ENCODE peak calls at places on chromosomes 6 and 20, in ten cellular contexts. One of them, this sample, is unnamed.
A peak's percentile ranks its signal among the peaks of the same experiment; 100 is the strongest.

GRCh38 chr6:143037470-143037869 is 23.2 kb upstream of the AIG1 start:
- DNase-seq in NT2/D1: no peak
- DNase-seq in prostate gland: no peak
- DNase-seq in aorta: no peak
- DNase-seq in uterus: no peak
- DNase-seq in psoas muscle: no peak
- DNase-seq in OCI-LY7: no peak
- DNase-seq in suprapubic skin: no peak
- DNase-seq in heart left ventricle: no peak
- DNase-seq in left ventricle myocardium inferior: no peak
- DNase-seq in this sample: peak; percentile 15

GRCh38 chr6:158402184-158402583 is 89.9 kb downstream of the TULP4 start:
- DNase-seq in NT2/D1: no peak
- DNase-seq in prostate gland: no peak
- DNase-seq in aorta: no peak
- DNase-seq in uterus: no peak
- DNase-seq in psoas muscle: no peak
- DNase-seq in OCI-LY7: no peak
- DNase-seq in suprapubic skin: no peak
- DNase-seq in heart left ventricle: no peak
- DNase-seq in left ventricle myocardium inferior: no peak
- DNase-seq in this sample: no peak

GRCh38 chr6:131678401-131678800 is 22.8 kb downstream of the OR2A4 start:
- DNase-seq in NT2/D1: peak; percentile 16
- DNase-seq in prostate gland: no peak
- DNase-seq in aorta: no peak
- DNase-seq in uterus: no peak
- DNase-seq in psoas muscle: no peak
- DNase-seq in OCI-LY7: no peak
- DNase-seq in suprapubic skin: no peak
- DNase-seq in heart left ventricle: no peak
- DNase-seq in left ventricle myocardium inferior: no peak
- DNase-seq in this sample: peak; percentile 93

GRCh38 chr20:47677314-47678129 is 107.8 kb downstream of the SULF2 start:
- DNase-seq in NT2/D1: peak; percentile 61
- DNase-seq in prostate gland: peak; percentile 46
- DNase-seq in aorta: no peak
- DNase-seq in uterus: peak; percentile 59
- DNase-seq in psoas muscle: no peak
- DNase-seq in OCI-LY7: peak; percentile 72
- DNase-seq in suprapubic skin: no peak
- DNase-seq in heart left ventricle: no peak
- DNase-seq in left ventricle myocardium inferior: peak; percentile 38
- DNase-seq in this sample: peak; percentile 50

GRCh38 chr20:59810376-59811187 is 122.9 kb downstream of the SYCP2 start:
- DNase-seq in NT2/D1: peak; percentile 68
- DNase-seq in prostate gland: no peak
- DNase-seq in aorta: no peak
- DNase-seq in uterus: peak; percentile 6
- DNase-seq in psoas muscle: no peak
- DNase-seq in OCI-LY7: no peak
- DNase-seq in suprapubic skin: peak; percentile 27
- DNase-seq in heart left ventricle: no peak
- DNase-seq in left ventricle myocardium inferior: no peak
- DNase-seq in this sample: peak; percentile 2

GRCh38 chr20:38171301-38172010 is 6.4 kb upstream of the TGM2 start:
- DNase-seq in NT2/D1: no peak
- DNase-seq in prostate gland: no peak
- DNase-seq in aorta: peak; percentile 64
- DNase-seq in uterus: no peak
- DNase-seq in psoas muscle: no peak
- DNase-seq in OCI-LY7: no peak
- DNase-seq in suprapubic skin: no peak
- DNase-seq in heart left ventricle: no peak
- DNase-seq in left ventricle myocardium inferior: no peak
- DNase-seq in this sample: no peak

GRCh38 chr6:30744054-30744805 is at the start of gene IER3:
- DNase-seq in NT2/D1: no peak
- DNase-seq in prostate gland: peak; percentile 92
- DNase-seq in aorta: peak; percentile 94
- DNase-seq in uterus: peak; percentile 88
- DNase-seq in psoas muscle: peak; percentile 82
- DNase-seq in OCI-LY7: peak; percentile 67
- DNase-seq in suprapubic skin: peak; percentile 93
- DNase-seq in heart left ventricle: peak; percentile 90
- DNase-seq in left ventricle myocardium inferior: peak; percentile 84
- DNase-seq in this sample: peak; percentile 89

GRCh38 chr6:153024401-153025017 is 22.0 kb upstream of the MTRF1L start:
- DNase-seq in NT2/D1: no peak
- DNase-seq in prostate gland: peak; percentile 42
- DNase-seq in aorta: no peak
- DNase-seq in uterus: peak; percentile 30
- DNase-seq in psoas muscle: no peak
- DNase-seq in OCI-LY7: peak; percentile 78
- DNase-seq in suprapubic skin: no peak
- DNase-seq in heart left ventricle: no peak
- DNase-seq in left ventricle myocardium inferior: no peak
- DNase-seq in this sample: peak; percentile 51

GRCh38 chr6:94769197-94769596 is 808.1 kb upstream of the MANEA start:
- DNase-seq in NT2/D1: peak; percentile 9
- DNase-seq in prostate gland: no peak
- DNase-seq in aorta: no peak
- DNase-seq in uterus: no peak
- DNase-seq in psoas muscle: no peak
- DNase-seq in OCI-LY7: no peak
- DNase-seq in suprapubic skin: no peak
- DNase-seq in heart left ventricle: no peak
- DNase-seq in left ventricle myocardium inferior: no peak
- DNase-seq in this sample: no peak

GRCh38 chr6:151060096-151060741 is 179.5 kb upstream of the AKAP12 start:
- DNase-seq in NT2/D1: no peak
- DNase-seq in prostate gland: no peak
- DNase-seq in aorta: no peak
- DNase-seq in uterus: peak; percentile 53
- DNase-seq in psoas muscle: no peak
- DNase-seq in OCI-LY7: no peak
- DNase-seq in suprapubic skin: no peak
- DNase-seq in heart left ventricle: no peak
- DNase-seq in left ventricle myocardium inferior: no peak
- DNase-seq in this sample: no peak

GRCh38 chr20:32582659-32583580 is 2.2 kb downstream of the NOL4L start:
- DNase-seq in NT2/D1: no peak
- DNase-seq in prostate gland: no peak
- DNase-seq in aorta: no peak
- DNase-seq in uterus: no peak
- DNase-seq in psoas muscle: no peak
- DNase-seq in OCI-LY7: peak; percentile 44
- DNase-seq in suprapubic skin: no peak
- DNase-seq in heart left ventricle: peak; percentile 53
- DNase-seq in left ventricle myocardium inferior: peak; percentile 25
- DNase-seq in this sample: peak; percentile 70

GRCh38 chr6:89939144-89939543 is 44.9 kb downstream of the GJA10 start:
- DNase-seq in NT2/D1: no peak
- DNase-seq in prostate gland: no peak
- DNase-seq in aorta: no peak
- DNase-seq in uterus: no peak
- DNase-seq in psoas muscle: no peak
- DNase-seq in OCI-LY7: no peak
- DNase-seq in suprapubic skin: no peak
- DNase-seq in heart left ventricle: no peak
- DNase-seq in left ventricle myocardium inferior: no peak
- DNase-seq in this sample: no peak

GRCh38 chr20:35049776-35050352 is 42.7 kb downstream of the TRPC4AP start:
- DNase-seq in NT2/D1: no peak
- DNase-seq in prostate gland: peak; percentile 6
- DNase-seq in aorta: no peak
- DNase-seq in uterus: no peak
- DNase-seq in psoas muscle: no peak
- DNase-seq in OCI-LY7: no peak
- DNase-seq in suprapubic skin: no peak
- DNase-seq in heart left ventricle: no peak
- DNase-seq in left ventricle myocardium inferior: no peak
- DNase-seq in this sample: no peak

GRCh38 chr20:52346797-52347196 is 155.2 kb upstream of the ZFP64 start:
- DNase-seq in NT2/D1: no peak
- DNase-seq in prostate gland: no peak
- DNase-seq in aorta: no peak
- DNase-seq in uterus: no peak
- DNase-seq in psoas muscle: no peak
- DNase-seq in OCI-LY7: no peak
- DNase-seq in suprapubic skin: no peak
- DNase-seq in heart left ventricle: no peak
- DNase-seq in left ventricle myocardium inferior: no peak
- DNase-seq in this sample: no peak
- H3K36me3 ChIP-seq in NT2/D1: no peaks in the 10 kb centered on the region
- H3K36me3 ChIP-seq in prostate gland: no peaks in the 10 kb centered on the region
- H3K36me3 ChIP-seq in aorta: no peaks in the 10 kb centered on the region
- H3K36me3 ChIP-seq in uterus: no peaks in the 10 kb centered on the region
- H3K36me3 ChIP-seq in psoas muscle: no peaks in the 10 kb centered on the region
- H3K36me3 ChIP-seq in OCI-LY7: no peaks in the 10 kb centered on the region
- H3K36me3 ChIP-seq in suprapubic skin: no peaks in the 10 kb centered on the region
- H3K36me3 ChIP-seq in heart left ventricle: no peaks in the 10 kb centered on the region
- H3K36me3 ChIP-seq in left ventricle myocardium inferior: no peaks in the 10 kb centered on the region
- H3K36me3 ChIP-seq in this sample: no peaks in the 10 kb centered on the region

GRCh38 chr20:878511-879307 is 37.4 kb downstream of the ANGPT4 start:
- DNase-seq in NT2/D1: peak; percentile 23
- DNase-seq in prostate gland: no peak
- DNase-seq in aorta: no peak
- DNase-seq in uterus: no peak
- DNase-seq in psoas muscle: no peak
- DNase-seq in OCI-LY7: peak; percentile 44
- DNase-seq in suprapubic skin: no peak
- DNase-seq in heart left ventricle: no peak
- DNase-seq in left ventricle myocardium inferior: no peak
- DNase-seq in this sample: peak; percentile 78
- H3K4me1 ChIP-seq in NT2/D1: no peaks in the 10 kb centered on the region
- H3K4me1 ChIP-seq in prostate gland: no peaks in the 10 kb centered on the region
- H3K4me1 ChIP-seq in aorta: no peaks in the 10 kb centered on the region
- H3K4me1 ChIP-seq in uterus: no peaks in the 10 kb centered on the region
- H3K4me1 ChIP-seq in psoas muscle: no peaks in the 10 kb centered on the region
- H3K4me1 ChIP-seq in OCI-LY7: no peaks in the 10 kb centered on the region
- H3K4me1 ChIP-seq in suprapubic skin: peaks cover 4% of the 10 kb centered on the region
- H3K4me1 ChIP-seq in heart left ventricle: no peaks in the 10 kb centered on the region
- H3K4me1 ChIP-seq in left ventricle myocardium inferior: no peaks in the 10 kb centered on the region
- H3K4me1 ChIP-seq in this sample: no peaks in the 10 kb centered on the region

DNA sequence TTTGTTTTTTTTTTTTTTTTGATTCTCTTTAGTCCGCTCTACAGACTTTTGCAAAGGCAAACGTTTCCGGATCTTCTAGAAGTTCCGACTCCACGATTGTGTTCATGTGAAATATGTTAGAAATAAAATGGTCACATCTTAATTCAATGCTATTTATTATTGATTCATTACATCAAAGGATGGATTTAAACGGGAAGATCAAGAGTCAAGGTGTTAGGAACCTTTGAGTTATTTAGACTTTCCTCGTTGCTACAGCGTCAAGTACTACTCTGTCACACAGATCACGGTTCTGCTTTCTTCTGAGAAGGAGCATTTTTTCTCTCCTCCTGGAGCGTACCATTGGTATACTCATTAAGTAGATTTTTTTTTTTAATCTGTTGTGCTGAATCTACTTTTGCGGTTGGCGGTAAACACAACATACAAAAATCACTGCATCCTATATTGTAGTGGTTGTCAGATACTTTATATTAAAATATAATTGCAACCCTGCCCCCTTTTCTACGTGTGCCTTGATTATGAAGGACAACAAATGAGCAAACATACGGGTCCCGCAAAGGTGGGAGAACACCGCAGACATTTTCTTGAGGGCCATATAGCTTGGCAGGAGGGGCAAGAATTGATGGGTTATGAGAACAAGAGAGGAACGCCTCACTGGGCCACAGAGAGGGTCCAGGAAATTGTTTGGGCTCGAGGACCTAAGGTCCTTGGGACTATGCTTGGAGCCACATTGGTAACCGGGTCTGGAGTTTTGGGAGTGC is 17.5 kb downstream of the HMGN4 start:
- DNase-seq in NT2/D1: no peak
- DNase-seq in prostate gland: no peak
- DNase-seq in aorta: no peak
- DNase-seq in uterus: no peak
- DNase-seq in psoas muscle: no peak
- DNase-seq in OCI-LY7: peak; percentile 82
- DNase-seq in suprapubic skin: no peak
- DNase-seq in heart left ventricle: no peak
- DNase-seq in left ventricle myocardium inferior: no peak
- DNase-seq in this sample: peak; percentile 57
- H3K4me3 ChIP-seq in NT2/D1: peak overlapping the region; percentile 43
- H3K4me3 ChIP-seq in prostate gland: no peak overlapping the region
- H3K4me3 ChIP-seq in aorta: no peak overlapping the region
- H3K4me3 ChIP-seq in uterus: peak overlapping the region; percentile 52
- H3K4me3 ChIP-seq in psoas muscle: peak overlapping the region; percentile 67
- H3K4me3 ChIP-seq in OCI-LY7: peak overlapping the region; percentile 80
- H3K4me3 ChIP-seq in suprapubic skin: peak overlapping the region; percentile 41
- H3K4me3 ChIP-seq in heart left ventricle: peak overlapping the region; percentile 63
- H3K4me3 ChIP-seq in left ventricle myocardium inferior: peak overlapping the region; percentile 72
- H3K4me3 ChIP-seq in this sample: peak overlapping the region; percentile 40

GRCh38 chr6:22025468-22026159 is 271.2 kb downstream of the PRL start:
- DNase-seq in NT2/D1: peak; percentile 88
- DNase-seq in prostate gland: no peak
- DNase-seq in aorta: no peak
- DNase-seq in uterus: peak; percentile 60
- DNase-seq in psoas muscle: no peak
- DNase-seq in OCI-LY7: peak; percentile 40
- DNase-seq in suprapubic skin: no peak
- DNase-seq in heart left ventricle: no peak
- DNase-seq in left ventricle myocardium inferior: no peak
- DNase-seq in this sample: peak; percentile 59
- H3K36me3 ChIP-seq in NT2/D1: no peaks in the 10 kb centered on the region
- H3K36me3 ChIP-seq in prostate gland: no peaks in the 10 kb centered on the region
- H3K36me3 ChIP-seq in aorta: no peaks in the 10 kb centered on the region
- H3K36me3 ChIP-seq in uterus: no peaks in the 10 kb centered on the region
- H3K36me3 ChIP-seq in psoas muscle: no peaks in the 10 kb centered on the region
- H3K36me3 ChIP-seq in OCI-LY7: no peaks in the 10 kb centered on the region
- H3K36me3 ChIP-seq in suprapubic skin: no peaks in the 10 kb centered on the region
- H3K36me3 ChIP-seq in heart left ventricle: no peaks in the 10 kb centered on the region
- H3K36me3 ChIP-seq in left ventricle myocardium inferior: no peaks in the 10 kb centered on the region
- H3K36me3 ChIP-seq in this sample: no peaks in the 10 kb centered on the region

GRCh38 chr6:43806758-43807227 is 36.8 kb downstream of the VEGFA start:
- DNase-seq in NT2/D1: no peak
- DNase-seq in prostate gland: no peak
- DNase-seq in aorta: no peak
- DNase-seq in uterus: no peak
- DNase-seq in psoas muscle: no peak
- DNase-seq in OCI-LY7: no peak
- DNase-seq in suprapubic skin: no peak
- DNase-seq in heart left ventricle: no peak
- DNase-seq in left ventricle myocardium inferior: no peak
- DNase-seq in this sample: no peak
- H3K4me1 ChIP-seq in NT2/D1: peaks cover 10% of the 10 kb centered on the region
- H3K4me1 ChIP-seq in prostate gland: no peaks in the 10 kb centered on the region
- H3K4me1 ChIP-seq in aorta: no peaks in the 10 kb centered on the region
- H3K4me1 ChIP-seq in uterus: no peaks in the 10 kb centered on the region
- H3K4me1 ChIP-seq in psoas muscle: peaks cover 36% of the 10 kb centered on the region
- H3K4me1 ChIP-seq in OCI-LY7: peaks cover 4% of the 10 kb centered on the region
- H3K4me1 ChIP-seq in suprapubic skin: peaks cover 15% of the 10 kb centered on the region
- H3K4me1 ChIP-seq in heart left ventricle: no peaks in the 10 kb centered on the region
- H3K4me1 ChIP-seq in left ventricle myocardium inferior: peaks cover 2% of the 10 kb centered on the region
- H3K4me1 ChIP-seq in this sample: no peaks in the 10 kb centered on the region

DNA sequence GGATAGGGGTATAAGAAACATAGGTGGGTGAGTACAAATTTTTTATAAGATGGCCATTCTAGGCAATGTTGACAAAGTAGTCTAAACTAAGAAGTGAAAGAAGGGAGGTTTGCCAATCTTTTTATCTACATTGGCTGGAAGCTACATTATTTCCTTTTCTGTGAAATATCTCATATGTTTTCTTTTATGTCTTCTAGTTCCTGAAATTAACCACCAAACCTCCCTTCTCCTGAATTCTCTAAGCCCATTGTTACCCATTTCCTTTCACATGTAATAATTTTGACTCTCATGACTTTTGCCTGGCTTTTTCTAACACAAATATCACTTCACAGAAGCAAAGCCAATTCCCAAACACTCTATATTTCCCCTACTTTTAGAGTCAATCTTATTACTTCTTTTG is 496.2 kb upstream of the JAG1 start:
- DNase-seq in NT2/D1: no peak
- DNase-seq in prostate gland: no peak
- DNase-seq in aorta: no peak
- DNase-seq in uterus: no peak
- DNase-seq in psoas muscle: no peak
- DNase-seq in OCI-LY7: no peak
- DNase-seq in suprapubic skin: no peak
- DNase-seq in heart left ventricle: no peak
- DNase-seq in left ventricle myocardium inferior: no peak
- DNase-seq in this sample: no peak
- H3K4me3 ChIP-seq in NT2/D1: no peak overlapping the region
- H3K4me3 ChIP-seq in prostate gland: no peak overlapping the region
- H3K4me3 ChIP-seq in aorta: no peak overlapping the region
- H3K4me3 ChIP-seq in uterus: no peak overlapping the region
- H3K4me3 ChIP-seq in psoas muscle: no peak overlapping the region
- H3K4me3 ChIP-seq in OCI-LY7: no peak overlapping the region
- H3K4me3 ChIP-seq in suprapubic skin: no peak overlapping the region
- H3K4me3 ChIP-seq in heart left ventricle: no peak overlapping the region
- H3K4me3 ChIP-seq in left ventricle myocardium inferior: no peak overlapping the region
- H3K4me3 ChIP-seq in this sample: no peak overlapping the region